ENCODE peak calls at places on chromosomes 3 and 15, in five cellular contexts. L, G, C, Z and D are unnamed samples.

GRCh38 chr3:15796331-15796730 is 1.4 kb downstream of the ANKRD28 start:
- DNase-seq in L (no peak), G (no peak), C (no peak), Z (no peak), D (no peak)

GRCh38 chr3:47176582-47176981 is 12.7 kb upstream of the SETD2 start:
- DNase-seq in L (no peak), G (no peak), C (no peak), Z (no peak), D (no peak)

GRCh38 chr3:101167341-101167740 is 153.0 kb downstream of the IMPG2 start:
- DNase-seq in L (no peak), G (no peak), C (no peak), Z (no peak), D (no peak)

GRCh38 chr3:143658869-143659268 is 189.4 kb downstream of the SLC9A9 start:
- DNase-seq in L (no peak), G (no peak), C (no peak), Z (no peak), D (no peak)

GRCh38 chr3:48367201-48367600 is 4.8 kb upstream of the FBXW12 start:
- DNase-seq in L (peak; percentile 15), G (no peak), C (no peak), Z (no peak), D (no peak)

GRCh38 chr3:194617827-194618226 is 15.4 kb downstream of the TMEM44 start:
- DNase-seq in L (no peak), G (no peak), C (no peak), Z (no peak), D (no peak)

GRCh38 chr3:83002869-83003445 is 1241.5 kb upstream of the GBE1 start:
- DNase-seq in L (no peak), G (no peak), C (no peak), Z (no peak), D (no peak)

GRCh38 chr3:83195243-83195642 is 1433.8 kb upstream of the GBE1 start:
- DNase-seq in L (no peak), G (no peak), C (no peak), Z (no peak), D (no peak)

GRCh38 chr15:66772967-66773873 is 71.2 kb downstream of the SMAD6 start:
- DNase-seq in L (no peak), G (no peak), C (no peak), Z (no peak), D (no peak)

GRCh38 chr3:126432901-126433480 is 38.3 kb downstream of the CFAP100 start:
- DNase-seq in L (no peak), G (no peak), C (no peak), Z (no peak), D (no peak)

GRCh38 chr15:60385620-60386552 is 11.9 kb downstream of the ANXA2 start:
- DNase-seq in L (no peak), G (no peak), C (no peak), Z (no peak), D (no peak)

GRCh38 chr15:47961401-47962090 is 159.2 kb upstream of the SLC24A5 start:
- DNase-seq in L (no peak), G (no peak), C (no peak), Z (no peak), D (no peak)

GRCh38 chr3:4232798-4233197 is 70.4 kb upstream of the SETMAR start:
- DNase-seq in L (no peak), G (peak; percentile 12), C (no peak), Z (no peak), D (no peak)

GRCh38 chr3:77053769-77054168 is 13.9 kb downstream of the ROBO2 start:
- DNase-seq in L (no peak), G (no peak), C (no peak), Z (no peak), D (no peak)

GRCh38 chr3:128054363-128054762 is 2.1 kb downstream of the SEC61A1 start:
- DNase-seq in L (no peak), G (no peak), C (no peak), Z (no peak), D (no peak)

GRCh38 chr15:97627634-97628033 is 332.9 kb upstream of the ARRDC4 start:
- DNase-seq in L (no peak), G (no peak), C (no peak), Z (no peak), D (no peak)

GRCh38 chr3:173045770-173046382 is 95.2 kb downstream of the SPATA16 start:
- DNase-seq in L (no peak), G (no peak), C (no peak), Z (no peak), D (no peak)

GRCh38 chr15:77030042-77030927 is 35.4 kb downstream of the PSTPIP1 start:
- DNase-seq in L (no peak), G (no peak), C (peak; percentile 0), Z (peak; percentile 1), D (peak; percentile 3)

GRCh38 chr15:30958219-30958618 is 33.2 kb downstream of the MTMR10 start:
- DNase-seq in L (no peak), G (no peak), C (no peak), Z (no peak), D (no peak)

GRCh38 chr3:133925960-133926735 is 30.5 kb upstream of the RAB6B start:
- DNase-seq in L (no peak), G (no peak), C (no peak), Z (no peak), D (no peak)

GRCh38 chr3:112101946-112102345 is 15.8 kb downstream of the C3orf52 start:
- DNase-seq in L (no peak), G (no peak), C (no peak), Z (no peak), D (no peak)

GRCh38 chr3:53350652-53351051 is 3.3 kb upstream of the DCP1A start:
- DNase-seq in L (no peak), G (no peak), C (no peak), Z (no peak), D (no peak)

GRCh38 chr3:123153124-123153523 is 48.6 kb upstream of the SEC22A start:
- DNase-seq in L (no peak), G (no peak), C (no peak), Z (no peak), D (no peak)

GRCh38 chr3:44596631-44597030 is 11.9 kb downstream of the ZNF660 start:
- DNase-seq in L (no peak), G (no peak), C (no peak), Z (no peak), D (no peak)